ENCODE peak calls at places on chromosomes 12 and 14, in five cellular contexts. R is B cell, O is fibroblast of lung, C is hepatocyte, A is activated B cell treated with CpG ODN at 0.5 μM for 24 hours. W is an unnamed sample.
A peak's percentile ranks its signal among the peaks of the same experiment; 100 is the strongest.

GRCh38 chr14:96037891-96038557 is 1.1 kb upstream of the C14orf132 start:
- DNase-seq in R (no peak), O (peak; percentile 50), C (no peak), A (no peak), W (no peak)

GRCh38 chr12:80413462-80413861 is 30.6 kb upstream of the PTPRQ start:
- DNase-seq in R (no peak), O (no peak), C (no peak), A (no peak), W (no peak)

GRCh38 chr12:47751561-47751960 is 7.1 kb downstream of the RAPGEF3 start:
- DNase-seq in R (no peak), O (no peak), C (no peak), A (no peak), W (no peak)

GRCh38 chr14:37650356-37651037 is 55.1 kb downstream of the TTC6 start:
- DNase-seq in R (no peak), O (no peak), C (peak; percentile 11), A (no peak), W (no peak)

GRCh38 chr12:109892748-109893147 is 7.3 kb upstream of the TCHP start:
- DNase-seq in R (peak; percentile 44), O (no peak), C (no peak), A (no peak), W (no peak)

GRCh38 chr12:100840748-100841147 is 46.2 kb downstream of the ANO4 start:
- DNase-seq in R (no peak), O (no peak), C (no peak), A (no peak), W (no peak)

GRCh38 chr12:4956968-4957367 is 47.3 kb downstream of the KCNA1 start:
- DNase-seq in R (no peak), O (no peak), C (no peak), A (no peak), W (no peak)

GRCh38 chr12:111304642-111305071 is 64.2 kb downstream of the PHETA1 start:
- DNase-seq in R (no peak), O (no peak), C (no peak), A (no peak), W (no peak)

GRCh38 chr14:64721391-64721791 is 17.2 kb downstream of the PLEKHG3 start:
- DNase-seq in R (no peak), O (peak; percentile 92), C (no peak), A (no peak), W (no peak)

GRCh38 chr12:131008461-131009270 is 55.0 kb downstream of the ADGRD1 start:
- DNase-seq in R (no peak), O (no peak), C (no peak), A (no peak), W (no peak)

GRCh38 chr14:92613008-92613658 is 99.6 kb downstream of the RIN3 start:
- DNase-seq in R (peak; percentile 56), O (peak; percentile 34), C (no peak), A (peak; percentile 58), W (no peak)

GRCh38 chr14:21536395-21537087 is 10.4 kb upstream of the SALL2 start:
- DNase-seq in R (no peak), O (no peak), C (no peak), A (no peak), W (no peak)

GRCh38 chr12:85424581-85425348 is 144.7 kb downstream of the ALX1 start:
- DNase-seq in R (no peak), O (peak; percentile 2), C (peak; percentile 59), A (no peak), W (peak; percentile 12)
- TF ChIP-seq CTCF in R (peak; percentile 21), O (peak; percentile 38), C (peak; percentile 75), A (no peak), W (peak; percentile 75)

DNA sequence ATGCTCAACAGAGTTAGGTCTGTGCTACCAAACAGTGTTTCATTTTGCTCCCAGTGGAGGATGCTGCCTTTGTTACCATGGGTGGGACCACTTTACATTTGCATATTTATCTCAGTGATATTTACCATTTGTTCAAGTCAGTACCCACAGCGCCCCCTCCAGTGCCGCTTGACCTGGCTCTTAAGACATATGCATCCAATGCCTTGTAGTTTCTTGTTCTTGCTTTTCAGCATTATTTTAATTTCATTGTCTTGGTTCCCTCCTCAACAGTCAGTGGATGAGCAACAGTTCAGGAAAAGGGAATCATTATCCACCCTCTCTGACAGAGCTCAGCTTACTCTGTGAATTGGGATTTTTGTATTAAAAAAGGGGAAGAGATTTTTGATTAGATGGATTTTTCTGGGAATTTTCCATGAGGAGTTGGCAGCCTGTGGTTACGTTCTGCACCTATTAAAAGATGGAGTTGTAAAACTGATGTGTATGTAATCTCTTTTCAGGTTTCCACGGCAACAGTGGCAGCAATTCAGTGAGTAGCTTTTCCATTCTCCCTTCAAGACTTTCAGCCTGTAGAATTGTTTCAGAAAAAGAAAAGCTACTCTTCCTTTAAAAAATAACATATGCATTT is 240.5 kb upstream of the DAAM1 start:
- DNase-seq in R (no peak), O (peak; percentile 24), C (peak; percentile 12), A (no peak), W (no peak)
- TF ChIP-seq CTCF in R (no peak), O (peak; percentile 6), C (no peak), A (no peak), W (peak; percentile 17)

DNA sequence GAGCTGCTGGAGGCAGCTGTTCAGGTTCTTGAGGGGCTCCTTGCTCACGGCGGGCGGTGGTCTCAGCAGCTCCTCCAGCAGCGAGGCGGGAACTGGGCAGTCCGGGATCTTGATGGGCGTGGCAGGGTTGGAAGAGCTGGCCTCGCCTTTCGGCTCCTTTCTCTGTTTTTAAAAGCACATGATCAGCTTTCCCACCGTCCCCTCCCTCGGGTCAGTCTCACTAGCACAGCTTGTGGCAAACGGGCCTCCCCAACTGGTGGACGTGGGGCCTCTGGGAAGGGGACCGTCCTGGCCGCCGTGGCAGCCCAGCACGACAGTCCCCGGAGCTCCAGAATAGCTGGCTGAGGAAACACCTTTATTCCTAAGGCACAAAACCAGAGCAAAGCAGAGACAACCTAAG is 12.5 kb upstream of the ANKLE2 start:
- DNase-seq in R (no peak), O (no peak), C (no peak), A (no peak), W (no peak)
- TF ChIP-seq CTCF in R (no peak), O (no peak), C (no peak), A (no peak), W (no peak)

GRCh38 chr14:36212577-36212976 is 36.1 kb upstream of the PTCSC3 start:
- DNase-seq in R (no peak), O (no peak), C (no peak), A (no peak), W (no peak)

GRCh38 chr14:36204674-36205073 is 28.2 kb upstream of the PTCSC3 start:
- DNase-seq in R (no peak), O (no peak), C (no peak), A (no peak), W (no peak)

GRCh38 chr14:36208690-36209278 is 32.3 kb upstream of the PTCSC3 start:
- DNase-seq in R (no peak), O (no peak), C (peak; percentile 35), A (no peak), W (no peak)

GRCh38 chr14:36212987-36213386 is 36.5 kb upstream of the PTCSC3 start:
- DNase-seq in R (no peak), O (no peak), C (no peak), A (no peak), W (no peak)

DNA sequence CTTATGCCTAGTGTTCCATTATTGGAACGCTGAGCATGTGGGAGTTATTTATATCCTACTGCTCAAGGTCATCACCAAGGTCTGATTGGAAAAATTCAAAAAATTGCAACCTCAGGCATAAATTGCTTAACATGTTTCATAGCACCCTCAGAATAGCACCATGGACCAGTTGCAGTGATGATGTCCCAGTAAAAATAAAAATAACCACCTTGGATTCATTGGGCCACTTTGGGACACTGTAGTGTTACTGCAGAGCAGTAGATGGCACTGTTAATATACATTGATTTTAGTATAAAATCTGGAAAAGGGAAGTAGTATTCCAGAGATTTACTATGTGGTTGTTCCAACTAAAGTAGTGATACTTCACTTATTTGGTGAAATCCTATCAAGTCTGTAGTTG is 31.0 kb upstream of the PTCSC3 start:
- DNase-seq in R (no peak), O (no peak), C (no peak), A (no peak), W (no peak)
- TF ChIP-seq CTCF in R (no peak), O (peak; percentile 36), C (peak; percentile 59), A (no peak), W (peak; percentile 40)

DNA sequence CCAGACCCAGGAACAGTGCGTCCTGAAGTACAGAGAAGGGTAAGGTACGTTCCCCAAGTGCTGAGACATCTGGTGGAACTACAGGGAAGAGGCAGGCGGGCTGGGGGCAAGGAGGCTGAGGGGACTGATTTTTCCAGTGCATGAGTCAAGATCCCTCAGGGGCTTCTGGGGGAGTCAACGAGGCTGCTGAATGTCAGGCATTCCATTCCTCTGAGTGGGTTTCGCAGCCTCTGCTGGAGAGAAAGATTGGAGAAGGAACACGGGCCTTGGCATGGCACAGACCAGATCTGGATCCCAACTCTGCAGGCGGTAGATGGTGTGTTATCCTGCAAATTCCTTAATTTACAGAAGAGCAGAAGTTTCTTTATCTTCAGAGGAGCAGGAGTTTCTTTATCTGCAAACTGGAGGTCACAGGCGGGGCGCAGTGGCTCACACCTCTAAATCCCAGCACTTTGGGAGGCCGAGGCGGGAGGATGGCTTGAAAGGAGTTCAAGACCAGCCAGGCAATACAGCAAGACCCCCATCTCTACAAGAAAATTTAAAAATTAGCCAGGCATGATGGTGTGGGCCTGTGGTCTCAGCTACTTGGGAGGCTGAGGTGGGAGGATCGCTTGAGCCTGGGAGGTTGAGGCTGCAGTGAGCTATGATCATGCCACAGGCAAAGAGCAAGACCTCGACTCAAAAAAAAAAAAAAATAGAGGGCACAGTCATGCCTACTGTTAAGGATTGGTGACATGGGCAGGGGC is 132.6 kb upstream of the MAP1LC3B2 start:
- DNase-seq in R (no peak), O (peak; percentile 97), C (peak; percentile 91), A (no peak), W (no peak)
- TF ChIP-seq CTCF in R (no peak), O (peak; percentile 60), C (peak; percentile 34), A (no peak), W (peak; percentile 22)

GRCh38 chr14:70315942-70316341 is 43.5 kb downstream of the COX16 start:
- DNase-seq in R (no peak), O (no peak), C (no peak), A (no peak), W (no peak)
- TF ChIP-seq CTCF in R (no peak), O (no peak), C (no peak), A (no peak), W (no peak)

GRCh38 chr12:107847830-107848229 is 73.3 kb downstream of the ASCL4 start:
- DNase-seq in R (no peak), O (no peak), C (no peak), A (no peak), W (no peak)
- TF ChIP-seq CTCF in R (no peak), O (no peak), C (no peak), A (no peak), W (no peak)

GRCh38 chr12:121798807-121799174 is 5.0 kb upstream of the SETD1B start:
- DNase-seq in R (no peak), O (no peak), C (no peak), A (no peak), W (no peak)

GRCh38 chr12:121799175-121799841 is 4.5 kb upstream of the SETD1B start:
- DNase-seq in R (peak; percentile 93), O (peak; percentile 92), C (peak; percentile 85), A (peak; percentile 45), W (no peak)

GRCh38 chr12:121795029-121795977 is 1.8 kb upstream of the RHOF start:
- DNase-seq in R (peak; percentile 87), O (peak; percentile 70), C (peak; percentile 89), A (peak; percentile 84), W (peak; percentile 87)

GRCh38 chr12:121797937-121798801 is 4.7 kb upstream of the RHOF start:
- DNase-seq in R (no peak), O (peak; percentile 59), C (peak; percentile 86), A (no peak), W (no peak)

GRCh38 chr12:121796855-121797751 is 3.6 kb upstream of the RHOF start:
- DNase-seq in R (no peak), O (peak; percentile 90), C (peak; percentile 96), A (no peak), W (peak; percentile 74)
- TF ChIP-seq CTCF in R (no peak), O (peak; percentile 19), C (peak; percentile 24), A (no peak), W (peak; percentile 36)

W was measured in progenitor cell of endocrine pancreas.